ENCODE peak calls at places on chromosomes 2 and 18, in nine cellular contexts. One of them, this sample, is unnamed.

GRCh38 chr2:187453078-187453641 is 5.1 kb upstream of the CALCRL start:
- DNase-seq in upper lobe of right lung: no peak
- DNase-seq in ovary: no peak
- DNase-seq in adipocyte: peak
- DNase-seq in testis: no peak
- DNase-seq in WERI-Rb-1: no peak
- DNase-seq in dorsolateral prefrontal cortex: no peak
- DNase-seq in astrocyte of the spinal cord: peak
- DNase-seq in GM06990: peak
- DNase-seq in this sample: no peak

GRCh38 chr2:8196311-8196710 is 485.5 kb upstream of the ID2 start:
- DNase-seq in astrocyte of the spinal cord: no peak
- DNase-seq in dorsolateral prefrontal cortex: no peak
- DNase-seq in adipocyte: no peak
- DNase-seq in upper lobe of right lung: no peak
- DNase-seq in WERI-Rb-1: no peak
- DNase-seq in ovary: no peak
- DNase-seq in testis: no peak
- DNase-seq in GM06990: no peak
- DNase-seq in this sample: no peak

GRCh38 chr2:28506112-28506511 is 10.3 kb downstream of the PLB1 start:
- DNase-seq in ovary: no peak
- DNase-seq in dorsolateral prefrontal cortex: no peak
- DNase-seq in testis: no peak
- DNase-seq in adipocyte: no peak
- DNase-seq in upper lobe of right lung: no peak
- DNase-seq in astrocyte of the spinal cord: no peak
- DNase-seq in GM06990: no peak
- DNase-seq in WERI-Rb-1: no peak
- DNase-seq in this sample: no peak

GRCh38 chr2:52113338-52113737 is 1081.4 kb upstream of the NRXN1 start:
- DNase-seq in ovary: no peak
- DNase-seq in astrocyte of the spinal cord: no peak
- DNase-seq in upper lobe of right lung: no peak
- DNase-seq in GM06990: no peak
- DNase-seq in adipocyte: peak
- DNase-seq in WERI-Rb-1: no peak
- DNase-seq in dorsolateral prefrontal cortex: no peak
- DNase-seq in testis: no peak
- DNase-seq in this sample: no peak

GRCh38 chr2:211175956-211176355 is 619.6 kb downstream of the CPS1 start:
- DNase-seq in GM06990: no peak
- DNase-seq in upper lobe of right lung: no peak
- DNase-seq in dorsolateral prefrontal cortex: no peak
- DNase-seq in WERI-Rb-1: no peak
- DNase-seq in testis: no peak
- DNase-seq in astrocyte of the spinal cord: no peak
- DNase-seq in adipocyte: no peak
- DNase-seq in ovary: no peak
- DNase-seq in this sample: no peak

GRCh38 chr2:71250945-71251344 is 24.0 kb upstream of the PAIP2B start:
- DNase-seq in upper lobe of right lung: no peak
- DNase-seq in testis: no peak
- DNase-seq in WERI-Rb-1: no peak
- DNase-seq in dorsolateral prefrontal cortex: no peak
- DNase-seq in GM06990: no peak
- DNase-seq in astrocyte of the spinal cord: no peak
- DNase-seq in adipocyte: no peak
- DNase-seq in ovary: no peak
- DNase-seq in this sample: no peak

GRCh38 chr2:173614265-173614930 is 259.7 kb downstream of the CDCA7 start:
- DNase-seq in astrocyte of the spinal cord: no peak
- DNase-seq in WERI-Rb-1: no peak
- DNase-seq in ovary: no peak
- DNase-seq in testis: no peak
- DNase-seq in dorsolateral prefrontal cortex: no peak
- DNase-seq in adipocyte: peak
- DNase-seq in upper lobe of right lung: no peak
- DNase-seq in GM06990: no peak
- DNase-seq in this sample: no peak

GRCh38 chr2:112869258-112869842 is 32.8 kb upstream of the IL1B start:
- DNase-seq in dorsolateral prefrontal cortex: no peak
- DNase-seq in WERI-Rb-1: no peak
- DNase-seq in GM06990: no peak
- DNase-seq in adipocyte: peak
- DNase-seq in ovary: no peak
- DNase-seq in upper lobe of right lung: peak
- DNase-seq in astrocyte of the spinal cord: peak
- DNase-seq in testis: no peak
- DNase-seq in this sample: no peak

GRCh38 chr2:115303-115702 is 69.0 kb upstream of the FAM110C start:
- DNase-seq in WERI-Rb-1: no peak
- DNase-seq in adipocyte: no peak
- DNase-seq in ovary: no peak
- DNase-seq in astrocyte of the spinal cord: no peak
- DNase-seq in GM06990: no peak
- DNase-seq in testis: no peak
- DNase-seq in dorsolateral prefrontal cortex: no peak
- DNase-seq in upper lobe of right lung: no peak
- DNase-seq in this sample: peak

GRCh38 chr18:68147728-68148127 is 567.2 kb downstream of the TMX3 start:
- DNase-seq in astrocyte of the spinal cord: peak
- DNase-seq in GM06990: no peak
- DNase-seq in dorsolateral prefrontal cortex: no peak
- DNase-seq in upper lobe of right lung: no peak
- DNase-seq in adipocyte: peak
- DNase-seq in ovary: no peak
- DNase-seq in WERI-Rb-1: no peak
- DNase-seq in testis: no peak
- DNase-seq in this sample: no peak

GRCh38 chr2:9053534-9053931 is 50.0 kb upstream of the MBOAT2 start:
- DNase-seq in upper lobe of right lung: no peak
- DNase-seq in adipocyte: no peak
- DNase-seq in dorsolateral prefrontal cortex: no peak
- DNase-seq in astrocyte of the spinal cord: no peak
- DNase-seq in ovary: no peak
- DNase-seq in testis: no peak
- DNase-seq in WERI-Rb-1: no peak
- DNase-seq in GM06990: no peak
- DNase-seq in this sample: no peak

GRCh38 chr2:33719067-33719466 is 120.0 kb upstream of the FAM98A start:
- DNase-seq in ovary: no peak
- DNase-seq in GM06990: no peak
- DNase-seq in WERI-Rb-1: no peak
- DNase-seq in upper lobe of right lung: no peak
- DNase-seq in astrocyte of the spinal cord: no peak
- DNase-seq in dorsolateral prefrontal cortex: no peak
- DNase-seq in adipocyte: no peak
- DNase-seq in testis: no peak
- DNase-seq in this sample: no peak

GRCh38 chr2:38866773-38867443 is 8.8 kb downstream of the DHX57 start:
- DNase-seq in dorsolateral prefrontal cortex: no peak
- DNase-seq in ovary: no peak
- DNase-seq in astrocyte of the spinal cord: no peak
- DNase-seq in adipocyte: no peak
- DNase-seq in upper lobe of right lung: no peak
- DNase-seq in GM06990: no peak
- DNase-seq in WERI-Rb-1: no peak
- DNase-seq in testis: no peak
- DNase-seq in this sample: no peak

GRCh38 chr2:205053827-205054410 is 508.6 kb downstream of the PARD3B start:
- DNase-seq in ovary: no peak
- DNase-seq in testis: no peak
- DNase-seq in adipocyte: peak
- DNase-seq in astrocyte of the spinal cord: no peak
- DNase-seq in GM06990: no peak
- DNase-seq in dorsolateral prefrontal cortex: no peak
- DNase-seq in WERI-Rb-1: no peak
- DNase-seq in upper lobe of right lung: no peak
- DNase-seq in this sample: no peak

GRCh38 chr18:76493213-76494107 is 1.6 kb downstream of the ZNF516 start:
- DNase-seq in testis: no peak
- DNase-seq in GM06990: no peak
- DNase-seq in adipocyte: peak
- DNase-seq in dorsolateral prefrontal cortex: no peak
- DNase-seq in WERI-Rb-1: peak
- DNase-seq in astrocyte of the spinal cord: peak
- DNase-seq in upper lobe of right lung: no peak
- DNase-seq in ovary: peak
- DNase-seq in this sample: peak

GRCh38 chr18:57630759-57631660 is 9.4 kb upstream of the NARS1 start:
- DNase-seq in dorsolateral prefrontal cortex: no peak
- DNase-seq in testis: no peak
- DNase-seq in ovary: no peak
- DNase-seq in GM06990: peak
- DNase-seq in upper lobe of right lung: no peak
- DNase-seq in astrocyte of the spinal cord: no peak
- DNase-seq in adipocyte: no peak
- DNase-seq in WERI-Rb-1: no peak
- DNase-seq in this sample: no peak
- H3K4me3 ChIP-seq in dorsolateral prefrontal cortex: peak
- H3K4me3 ChIP-seq in testis: peak
- H3K4me3 ChIP-seq in ovary: peak
- H3K4me3 ChIP-seq in GM06990: peak
- H3K4me3 ChIP-seq in upper lobe of right lung: peak
- H3K4me3 ChIP-seq in astrocyte of the spinal cord: peak
- H3K4me3 ChIP-seq in adipocyte: peak
- H3K4me3 ChIP-seq in WERI-Rb-1: peak
- H3K4me3 ChIP-seq in this sample: peak

DNA sequence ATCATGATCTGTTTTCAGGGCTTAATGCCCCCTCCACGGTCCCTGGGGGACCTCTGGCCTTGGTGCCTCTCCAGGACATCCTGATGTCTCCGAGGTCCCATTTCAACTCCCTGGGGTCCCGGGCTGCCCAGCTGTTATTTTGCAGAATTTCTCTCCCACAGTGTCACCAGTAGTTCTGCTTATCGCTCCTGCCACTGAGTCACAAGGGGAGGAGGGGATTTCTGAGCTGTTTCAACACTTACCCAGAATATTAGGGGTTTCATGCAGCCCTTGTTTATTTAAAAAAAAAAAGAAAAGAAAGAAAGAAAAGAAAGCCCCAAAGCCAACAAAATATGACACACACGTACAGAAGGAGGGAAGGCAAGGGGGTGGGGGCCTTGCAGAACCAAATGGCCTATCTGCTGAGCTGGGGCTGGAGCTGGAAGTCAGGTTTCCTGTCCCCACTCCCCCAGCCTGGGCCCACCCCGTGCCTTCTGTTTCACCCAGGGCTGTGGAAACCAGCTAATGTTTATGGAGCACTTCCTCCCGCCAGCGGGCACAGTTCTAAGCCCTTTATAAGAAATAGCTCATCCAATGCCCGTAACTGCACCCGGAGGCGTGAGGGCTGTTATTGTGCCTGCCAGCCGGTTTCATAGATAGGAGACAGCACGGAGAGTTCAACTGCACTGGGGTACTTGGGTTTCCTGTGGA is 8.4 kb upstream of the ARID5A start:
- DNase-seq in dorsolateral prefrontal cortex: peak
- DNase-seq in testis: peak
- DNase-seq in adipocyte: peak
- DNase-seq in ovary: peak
- DNase-seq in WERI-Rb-1: no peak
- DNase-seq in astrocyte of the spinal cord: no peak
- DNase-seq in GM06990: peak
- DNase-seq in upper lobe of right lung: peak
- DNase-seq in this sample: peak
- H3K4me3 ChIP-seq in dorsolateral prefrontal cortex: peak
- H3K4me3 ChIP-seq in testis: peak
- H3K4me3 ChIP-seq in adipocyte: peak
- H3K4me3 ChIP-seq in ovary: peak
- H3K4me3 ChIP-seq in WERI-Rb-1: no peak
- H3K4me3 ChIP-seq in astrocyte of the spinal cord: peak
- H3K4me3 ChIP-seq in GM06990: peak
- H3K4me3 ChIP-seq in upper lobe of right lung: peak
- H3K4me3 ChIP-seq in this sample: peak

DNA sequence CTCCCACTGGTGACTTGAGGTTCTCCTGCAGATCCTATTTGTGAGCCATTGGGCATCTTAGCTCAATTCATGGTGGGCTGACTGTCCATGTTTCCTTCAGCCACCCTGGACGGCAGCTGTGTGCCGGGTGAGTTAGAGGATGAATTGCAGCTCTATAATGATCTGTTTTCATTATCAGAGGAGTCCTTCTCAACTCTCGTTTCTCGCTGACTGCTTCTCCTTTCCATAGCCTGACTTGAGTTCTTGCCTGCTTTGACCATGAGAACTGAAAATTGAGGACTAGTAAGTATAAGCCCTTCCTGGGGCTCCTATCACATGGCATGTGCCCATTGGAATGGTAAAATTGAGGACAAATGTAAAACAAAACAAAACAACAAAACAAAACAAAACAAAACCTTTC is 121.8 kb downstream of the CDC42EP3 start:
- DNase-seq in WERI-Rb-1: no peak
- DNase-seq in upper lobe of right lung: no peak
- DNase-seq in dorsolateral prefrontal cortex: no peak
- DNase-seq in astrocyte of the spinal cord: no peak
- DNase-seq in testis: no peak
- DNase-seq in ovary: no peak
- DNase-seq in adipocyte: no peak
- DNase-seq in GM06990: peak
- DNase-seq in this sample: no peak
- H3K4me3 ChIP-seq in WERI-Rb-1: no peak
- H3K4me3 ChIP-seq in upper lobe of right lung: no peak
- H3K4me3 ChIP-seq in dorsolateral prefrontal cortex: no peak
- H3K4me3 ChIP-seq in astrocyte of the spinal cord: no peak
- H3K4me3 ChIP-seq in testis: no peak
- H3K4me3 ChIP-seq in ovary: no peak
- H3K4me3 ChIP-seq in adipocyte: no peak
- H3K4me3 ChIP-seq in GM06990: no peak
- H3K4me3 ChIP-seq in this sample: no peak

GRCh38 chr2:36357506-36358316 is 2.1 kb downstream of the CRIM1 start:
- DNase-seq in testis: peak
- DNase-seq in GM06990: peak
- DNase-seq in astrocyte of the spinal cord: peak
- DNase-seq in ovary: peak
- DNase-seq in dorsolateral prefrontal cortex: peak
- DNase-seq in WERI-Rb-1: peak
- DNase-seq in adipocyte: peak
- DNase-seq in upper lobe of right lung: no peak
- DNase-seq in this sample: peak

GRCh38 chr2:36360834-36361233 is 5.3 kb downstream of the CRIM1 start:
- DNase-seq in adipocyte: no peak
- DNase-seq in WERI-Rb-1: no peak
- DNase-seq in astrocyte of the spinal cord: no peak
- DNase-seq in GM06990: no peak
- DNase-seq in upper lobe of right lung: no peak
- DNase-seq in ovary: no peak
- DNase-seq in testis: no peak
- DNase-seq in dorsolateral prefrontal cortex: no peak
- DNase-seq in this sample: no peak

GRCh38 chr2:36358317-36358659 is 2.7 kb downstream of the CRIM1 start:
- DNase-seq in WERI-Rb-1: no peak
- DNase-seq in adipocyte: peak
- DNase-seq in dorsolateral prefrontal cortex: no peak
- DNase-seq in testis: no peak
- DNase-seq in astrocyte of the spinal cord: peak
- DNase-seq in GM06990: no peak
- DNase-seq in upper lobe of right lung: no peak
- DNase-seq in ovary: no peak
- DNase-seq in this sample: no peak

GRCh38 chr2:36360063-36360462 is 4.5 kb downstream of the CRIM1 start:
- DNase-seq in astrocyte of the spinal cord: no peak
- DNase-seq in ovary: no peak
- DNase-seq in adipocyte: no peak
- DNase-seq in upper lobe of right lung: no peak
- DNase-seq in dorsolateral prefrontal cortex: no peak
- DNase-seq in WERI-Rb-1: no peak
- DNase-seq in GM06990: no peak
- DNase-seq in testis: no peak
- DNase-seq in this sample: no peak

GRCh38 chr2:36359006-36359580 is 3.5 kb downstream of the CRIM1 start:
- DNase-seq in testis: no peak
- DNase-seq in upper lobe of right lung: no peak
- DNase-seq in astrocyte of the spinal cord: no peak
- DNase-seq in WERI-Rb-1: no peak
- DNase-seq in dorsolateral prefrontal cortex: no peak
- DNase-seq in ovary: no peak
- DNase-seq in GM06990: no peak
- DNase-seq in adipocyte: peak
- DNase-seq in this sample: no peak
- H3K4me3 ChIP-seq in testis: no peak
- H3K4me3 ChIP-seq in upper lobe of right lung: peak
- H3K4me3 ChIP-seq in astrocyte of the spinal cord: peak
- H3K4me3 ChIP-seq in WERI-Rb-1: no peak
- H3K4me3 ChIP-seq in dorsolateral prefrontal cortex: peak
- H3K4me3 ChIP-seq in ovary: no peak
- H3K4me3 ChIP-seq in GM06990: no peak
- H3K4me3 ChIP-seq in adipocyte: peak
- H3K4me3 ChIP-seq in this sample: no peak